ENCODE peak calls at places on chromosomes 2 and 18, in seven cellular contexts. J, T, N, S, R, V and L are unnamed samples.

GRCh38 chr18:23982154-23983071 is 32.1 kb upstream of the TTC39C start:
- DNase-seq in T (no peak), N (no peak), V (no peak), S (peak), J (no peak), R (no peak), L (no peak)

GRCh38 chr2:190846746-190847145 is 33.9 kb upstream of the GLS start:
- DNase-seq in N (no peak), S (no peak), J (no peak), R (peak), V (no peak), T (no peak), L (no peak)

GRCh38 chr18:10973579-10974260 is 175.6 kb downstream of the PIEZO2 start:
- DNase-seq in R (no peak), T (no peak), V (no peak), N (no peak), J (no peak), S (no peak), L (no peak)

GRCh38 chr2:177622516-177622915 is 229.9 kb downstream of the AGPS start:
- DNase-seq in S (no peak), R (peak), V (no peak), J (no peak), T (peak), N (no peak), L (no peak)

GRCh38 chr2:12862541-12862940 is 145.8 kb downstream of the TRIB2 start:
- DNase-seq in N (no peak), J (no peak), S (no peak), R (no peak), T (no peak), V (no peak), L (no peak)

GRCh38 chr2:28869494-28870145 is 489 bp downstream of the TRMT61B start:
- DNase-seq in T (no peak), N (no peak), J (no peak), V (no peak), R (no peak), S (no peak), L (no peak)

GRCh38 chr18:53458944-53459580 is 765.4 kb downstream of the MBD2 start:
- DNase-seq in J (no peak), V (peak), T (no peak), S (no peak), N (no peak), R (no peak), L (no peak)

GRCh38 chr18:72375628-72376027 is 168.5 kb downstream of the CBLN2 start:
- DNase-seq in S (no peak), N (no peak), J (no peak), T (no peak), V (no peak), R (no peak), L (no peak)

GRCh38 chr18:72174972-72175649 is 369.0 kb downstream of the CBLN2 start:
- DNase-seq in J (no peak), S (no peak), R (no peak), V (no peak), N (no peak), T (no peak), L (no peak)

GRCh38 chr18:25289040-25289631 is 62.8 kb downstream of the ZNF521 start:
- DNase-seq in T (no peak), R (no peak), J (no peak), V (no peak), S (no peak), N (no peak), L (no peak)
- TF ChIP-seq JUND in T (no peak), R (no peak), J (no peak), V (no peak), S (peak), N (no peak), L (no peak)

DNA sequence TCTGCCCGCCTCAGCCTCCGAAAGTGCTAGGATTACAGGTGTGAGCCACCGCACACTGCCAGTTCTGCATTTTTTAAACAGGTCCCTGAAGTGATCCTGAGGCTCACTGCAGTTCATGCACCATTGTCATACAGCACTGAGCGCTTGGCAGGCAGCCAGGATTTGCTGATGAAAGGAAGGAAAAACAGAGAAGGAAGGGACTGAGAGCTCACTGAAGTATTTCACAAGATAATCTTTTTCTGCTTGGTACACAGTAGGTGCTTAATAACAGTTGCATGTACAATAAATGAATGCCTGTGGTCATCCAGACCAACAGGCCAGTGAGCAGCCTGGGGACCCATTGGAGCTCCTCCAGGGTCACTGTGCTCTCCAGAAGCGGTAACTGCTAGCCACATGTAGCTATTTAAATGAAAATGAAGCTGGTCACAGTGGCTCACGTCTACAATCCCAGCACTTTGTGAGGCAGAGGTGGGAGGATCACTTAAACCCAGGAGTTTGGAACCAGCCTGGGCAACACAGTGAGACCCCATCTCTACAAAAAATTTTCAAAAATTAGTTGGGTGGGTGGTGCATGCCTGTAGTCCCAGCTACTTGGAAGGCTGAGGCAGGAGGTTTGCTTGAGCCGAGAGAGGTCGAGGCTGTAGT is 33.1 kb upstream of the SMAD7 start:
- DNase-seq in N (no peak), J (no peak), R (peak), V (no peak), S (no peak), T (no peak), L (peak)
- TF ChIP-seq JUND in N (no peak), J (no peak), R (no peak), V (no peak), S (no peak), T (no peak), L (no peak)

DNA sequence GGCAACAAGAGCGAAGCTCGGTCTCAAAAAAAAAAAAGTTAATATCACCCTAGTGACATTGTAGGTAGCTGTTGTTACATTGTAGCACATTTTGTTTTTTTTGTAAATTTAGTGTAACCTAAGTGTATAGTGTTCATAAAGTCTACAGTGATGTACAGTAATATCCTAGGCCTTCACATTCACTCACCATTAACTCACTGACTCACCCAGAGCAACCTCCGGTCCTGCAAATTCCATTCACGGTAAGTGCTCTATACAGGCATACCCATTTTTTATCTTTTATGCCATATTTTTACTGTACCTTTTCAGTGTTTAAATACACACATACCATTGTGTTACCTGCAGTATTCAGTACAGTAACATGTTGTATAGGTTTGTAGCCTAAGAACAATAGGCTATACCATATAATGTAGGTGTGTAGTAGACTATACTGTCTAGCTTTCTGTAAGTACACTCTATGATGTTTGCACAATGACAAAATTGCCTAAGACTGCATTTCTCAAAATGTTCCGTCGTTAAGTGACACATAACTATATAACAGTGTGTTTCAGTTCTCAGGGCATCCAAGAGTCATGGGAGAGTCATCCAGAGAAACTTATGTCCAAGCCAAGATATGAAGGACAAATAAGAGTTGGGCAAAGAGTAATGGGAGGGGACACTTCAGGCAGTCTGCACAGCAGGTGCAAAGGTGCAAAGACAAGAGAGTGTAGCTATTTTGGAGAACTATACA is 68.4 kb downstream of the TANK start:
- DNase-seq in R (no peak), N (no peak), S (no peak), V (no peak), J (no peak), T (no peak), L (no peak)
- TF ChIP-seq JUND in R (no peak), N (no peak), S (no peak), V (no peak), J (no peak), T (no peak), L (no peak)

GRCh38 chr2:71465961-71466300 is 12.6 kb downstream of the DYSF start:
- DNase-seq in V (no peak), J (no peak), T (no peak), R (no peak), N (no peak), S (peak), L (no peak)
- TF ChIP-seq JUND in V (no peak), J (no peak), T (no peak), R (no peak), N (no peak), S (no peak), L (no peak)

GRCh38 chr2:132752421-132753206 is 82.6 kb upstream of the LYPD1 start:
- DNase-seq in T (no peak), J (no peak), N (no peak), S (no peak), V (no peak), R (no peak), L (no peak)
- TF ChIP-seq JUND in T (no peak), J (no peak), N (no peak), S (no peak), V (no peak), R (no peak), L (no peak)

GRCh38 chr2:71910277-71910676 is 237.4 kb downstream of the CYP26B1 start:
- DNase-seq in T (no peak), R (no peak), V (no peak), J (no peak), S (no peak), N (no peak), L (no peak)
- TF ChIP-seq JUND in T (no peak), R (no peak), V (no peak), J (no peak), S (no peak), N (no peak), L (no peak)

DNA sequence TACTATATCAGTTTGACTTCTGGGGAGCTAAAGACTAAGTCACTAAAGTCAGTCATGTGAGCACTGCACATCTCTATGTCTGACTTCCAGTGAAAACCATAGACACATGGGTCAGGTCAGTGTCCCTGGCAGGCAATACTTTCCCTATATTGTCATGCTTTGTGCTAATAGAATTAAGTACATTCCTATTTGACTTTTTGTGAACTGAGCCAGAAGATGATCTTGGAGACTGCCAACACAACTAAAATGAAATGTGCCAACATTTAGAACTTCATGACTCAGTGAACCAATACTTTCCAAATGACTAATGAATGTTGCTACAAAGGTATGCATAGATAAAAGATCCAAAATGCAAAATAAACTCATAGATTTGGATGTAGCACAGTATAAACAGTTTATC is 820.8 kb upstream of the FAM98A start:
- DNase-seq in T (no peak), V (no peak), R (no peak), J (no peak), N (no peak), S (no peak), L (no peak)
- TF ChIP-seq JUND in T (no peak), V (no peak), R (no peak), J (no peak), N (no peak), S (no peak), L (no peak)

GRCh38 chr2:161269111-161269510 is 39.1 kb upstream of the PSMD14 start:
- DNase-seq in T (no peak), V (no peak), N (no peak), S (no peak), J (no peak), R (no peak), L (no peak)

DNA sequence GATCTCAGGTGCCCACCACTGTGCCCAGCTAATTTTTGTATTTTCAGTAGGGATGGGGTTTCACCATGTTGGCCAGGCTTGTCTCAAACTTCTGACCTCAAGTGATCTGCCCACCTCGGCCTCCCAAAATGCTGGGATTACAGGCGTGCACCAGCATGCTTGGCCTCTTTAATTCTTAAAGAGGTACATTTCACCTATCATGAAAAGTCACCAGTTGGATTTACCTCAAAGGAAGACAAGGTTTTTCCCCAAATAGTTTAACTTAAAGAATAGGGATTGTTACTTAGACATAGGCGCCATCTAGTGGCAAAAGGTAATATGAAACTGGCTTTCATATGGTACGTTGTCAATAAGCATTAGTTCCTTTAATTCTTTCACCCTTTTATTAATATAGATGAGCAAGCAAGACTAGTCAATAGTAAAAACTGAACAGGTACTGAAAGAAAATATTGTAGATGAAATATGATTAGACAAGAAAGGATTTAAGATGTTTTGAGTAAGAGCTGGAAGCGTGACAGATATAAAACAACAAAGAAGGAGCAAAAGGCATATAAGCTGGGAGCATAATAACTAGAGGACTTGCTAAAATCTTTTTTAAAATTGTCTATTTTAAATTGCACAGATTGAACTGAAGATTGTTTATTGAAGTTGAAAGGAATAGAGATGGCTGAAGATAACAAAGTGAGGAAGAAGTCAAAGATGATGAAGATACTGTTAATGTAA is 35.0 kb upstream of the PSMD14 start:
- DNase-seq in R (peak), T (peak), V (no peak), N (peak), J (peak), S (peak), L (no peak)
- TF ChIP-seq JUND in R (no peak), T (no peak), V (no peak), N (no peak), J (no peak), S (no peak), L (no peak)

GRCh38 chr2:8508766-8509165 is 173.1 kb upstream of the ID2 start:
- DNase-seq in J (no peak), V (no peak), T (no peak), S (no peak), R (no peak), N (no peak), L (no peak)
- TF ChIP-seq JUND in J (no peak), V (no peak), T (no peak), S (no peak), R (no peak), N (no peak), L (no peak)